ENCODE peak calls at places on chromosomes 2 and 18, in seven cellular contexts. H, I, D, B, J, K and O are unnamed samples.

GRCh38 chr2:223104336-223104735 is 52.3 kb downstream of the KCNE4 start:
- DNase-seq in J (no peak), K (no peak), I (peak; percentile 36), H (no peak), B (no peak), D (no peak), O (no peak)

GRCh38 chr2:406876-407275 is 119.0 kb upstream of the ALKAL2 start:
- DNase-seq in K (peak; percentile 9), H (no peak), D (no peak), I (no peak), B (peak; percentile 4), J (no peak), O (no peak)

GRCh38 chr2:70922591-70923234 is 13.0 kb upstream of the ATP6V1B1 start:
- DNase-seq in H (peak; percentile 3), B (peak; percentile 37), I (no peak), D (peak; percentile 22), K (no peak), J (no peak), O (no peak)

GRCh38 chr18:48635806-48636205 is 97.0 kb downstream of the CTIF start:
- DNase-seq in B (no peak), D (no peak), K (no peak), I (no peak), J (no peak), H (no peak), O (no peak)

GRCh38 chr2:169260846-169261245 is 101.5 kb downstream of the LRP2 start:
- DNase-seq in J (no peak), B (no peak), D (no peak), I (no peak), H (no peak), K (no peak), O (no peak)

GRCh38 chr2:241137276-241138190 is 11.7 kb downstream of the PASK start:
- DNase-seq in H (no peak), K (no peak), J (no peak), I (no peak), B (no peak), D (peak; percentile 48), O (no peak)

GRCh38 chr2:191638079-191638801 is 39.7 kb upstream of the NABP1 start:
- DNase-seq in D (no peak), I (no peak), J (peak; percentile 18), H (peak; percentile 33), K (no peak), B (no peak), O (no peak)

GRCh38 chr2:149648282-149649030 is 60.9 kb upstream of the MMADHC start:
- DNase-seq in D (no peak), K (no peak), B (no peak), H (peak; percentile 82), I (peak; percentile 93), J (peak; percentile 23), O (no peak)

GRCh38 chr2:39845460-39846146 is 66.5 kb upstream of the THUMPD2 start:
- DNase-seq in I (no peak), H (no peak), K (no peak), J (peak; percentile 90), B (no peak), D (no peak), O (no peak)

GRCh38 chr2:140916410-140916809 is 1214.4 kb downstream of the LRP1B start:
- DNase-seq in J (peak; percentile 11), K (no peak), I (no peak), H (no peak), D (no peak), B (no peak), O (no peak)

GRCh38 chr2:207448006-207448405 is 81.8 kb upstream of the CREB1 start:
- DNase-seq in D (no peak), B (no peak), K (no peak), J (no peak), I (no peak), H (no peak), O (no peak)

GRCh38 chr2:42545714-42546390 is 22.6 kb upstream of the MTA3 start:
- DNase-seq in B (peak; percentile 81), J (no peak), H (no peak), D (no peak), K (no peak), I (no peak), O (no peak)

GRCh38 chr2:12547771-12548170 is 169.0 kb upstream of the TRIB2 start:
- DNase-seq in B (peak; percentile 50), K (no peak), H (no peak), J (no peak), D (no peak), I (no peak), O (no peak)

GRCh38 chr2:126674075-126674744 is 18.3 kb downstream of the GYPC start:
- DNase-seq in B (no peak), H (no peak), K (no peak), I (no peak), J (no peak), D (no peak), O (no peak)

GRCh38 chr2:126886201-126886905 is 12.3 kb upstream of the TEX51 start:
- DNase-seq in H (peak; percentile 85), J (peak; percentile 53), D (peak; percentile 82), K (peak; percentile 54), B (peak; percentile 90), I (peak; percentile 12), O (peak; percentile 69)

GRCh38 chr18:77108001-77108692 is 24.4 kb downstream of the MBP start:
- DNase-seq in H (peak; percentile 37), B (no peak), I (peak; percentile 82), J (no peak), D (peak; percentile 54), K (peak; percentile 49), O (no peak)

GRCh38 chr2:27765621-27766286 is 5.8 kb upstream of the MRPL33 start:
- DNase-seq in B (no peak), I (no peak), J (no peak), H (no peak), D (peak; percentile 76), K (peak; percentile 69), O (no peak)

GRCh38 chr18:32891130-32891529 is 118.3 kb upstream of the KLHL14 start:
- DNase-seq in B (no peak), I (no peak), K (no peak), J (no peak), D (no peak), H (no peak), O (no peak)

GRCh38 chr18:32891797-32892196 is 119.0 kb upstream of the KLHL14 start:
- DNase-seq in K (no peak), D (no peak), J (no peak), H (no peak), I (no peak), B (no peak), O (no peak)

GRCh38 chr18:32896781-32897547 is 124.1 kb upstream of the KLHL14 start:
- DNase-seq in I (no peak), B (no peak), J (no peak), D (no peak), H (no peak), K (no peak), O (no peak)

GRCh38 chr18:32889620-32890593 is 117.1 kb upstream of the KLHL14 start:
- DNase-seq in J (no peak), K (no peak), I (no peak), H (no peak), D (no peak), B (peak; percentile 33), O (no peak)

DNA sequence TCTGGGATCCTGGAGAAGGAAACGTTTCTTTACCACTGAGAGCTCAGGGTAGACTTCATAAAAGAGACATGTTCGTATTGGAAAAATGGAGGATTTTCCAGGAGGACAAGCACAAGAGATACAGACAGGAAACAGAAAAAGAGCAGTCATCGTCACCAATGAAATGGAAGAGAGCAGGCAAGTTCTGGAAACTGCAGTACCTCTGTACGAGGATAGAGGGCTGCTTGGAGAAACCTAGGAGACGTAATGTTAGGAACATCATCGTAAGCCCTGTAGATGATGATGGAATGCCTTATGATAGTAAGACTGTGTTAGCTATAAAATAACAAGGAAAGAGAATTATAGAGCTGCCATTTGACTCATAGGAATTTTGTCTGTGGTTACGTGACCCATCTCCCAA is 121.1 kb upstream of the KLHL14 start:
- DNase-seq in H (no peak), D (no peak), I (no peak), K (no peak), B (no peak), J (no peak), O (no peak)
- TF ChIP-seq CTCF in H (no peak), D (no peak), I (peak; percentile 24), K (no peak), B (peak; percentile 61), J (no peak), O (peak; percentile 23)

DNA sequence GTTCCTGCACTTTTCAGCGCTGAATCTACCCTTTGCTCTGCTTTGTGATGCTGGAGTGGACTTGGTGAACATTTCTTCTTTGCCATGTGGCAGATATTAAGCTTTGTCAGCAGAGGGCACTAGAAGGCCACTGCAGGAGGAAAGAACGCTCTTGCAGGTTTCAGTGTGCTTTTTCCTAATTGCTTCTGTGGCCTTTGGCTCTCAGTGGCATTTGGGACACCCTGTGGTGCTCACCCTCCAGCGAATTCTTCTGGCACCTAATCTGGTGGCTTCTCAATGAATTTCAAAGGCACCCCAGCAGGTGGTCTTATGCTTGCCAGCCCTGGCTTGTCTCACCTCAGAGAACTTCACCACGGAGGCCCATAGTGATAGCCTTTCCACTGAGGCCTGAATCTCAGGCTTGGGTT is 146.7 kb downstream of the MYO3B start:
- DNase-seq in I (peak; percentile 50), J (peak; percentile 30), D (no peak), K (no peak), B (peak; percentile 84), H (peak; percentile 58), O (peak; percentile 15)
- TF ChIP-seq CTCF in I (peak; percentile 79), J (peak; percentile 69), D (peak; percentile 52), K (peak; percentile 46), B (peak; percentile 96), H (peak; percentile 73), O (peak; percentile 88)

GRCh38 chr2:237686659-237687136 is 59.3 kb downstream of the LRRFIP1 start:
- DNase-seq in D (no peak), I (no peak), J (no peak), K (no peak), B (peak; percentile 46), H (no peak), O (no peak)

GRCh38 chr2:237688081-237688480 is 60.7 kb downstream of the LRRFIP1 start:
- DNase-seq in J (no peak), H (no peak), I (no peak), K (no peak), B (no peak), D (no peak), O (no peak)

GRCh38 chr2:237682901-237683670 is 55.7 kb downstream of the LRRFIP1 start:
- DNase-seq in K (no peak), H (no peak), I (no peak), D (no peak), J (peak; percentile 37), B (no peak), O (no peak)

GRCh38 chr2:237687666-237688065 is 60.3 kb downstream of the LRRFIP1 start:
- DNase-seq in K (peak; percentile 83), H (peak; percentile 66), J (peak; percentile 79), D (peak; percentile 91), I (peak; percentile 98), B (no peak), O (no peak)

DNA sequence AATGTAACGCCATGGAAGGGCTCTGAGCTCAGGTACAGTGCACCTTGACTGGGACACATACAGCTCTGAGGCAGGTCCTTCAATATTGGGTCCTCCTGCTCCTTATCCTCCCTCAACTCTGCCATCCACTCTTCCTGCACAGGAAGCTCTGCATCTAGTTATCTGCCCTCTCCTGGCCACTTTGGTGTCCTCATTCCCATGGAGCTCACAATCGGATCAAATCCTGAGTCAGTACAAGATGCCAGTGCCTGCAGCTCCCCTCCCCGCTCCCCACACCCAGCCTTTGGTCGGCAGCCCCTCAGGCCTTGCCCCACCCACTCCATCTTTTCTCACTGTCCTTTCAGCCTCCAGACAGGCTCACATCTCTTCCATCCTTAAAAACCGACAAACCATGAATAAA is 58.0 kb downstream of the LRRFIP1 start:
- DNase-seq in H (no peak), D (no peak), J (no peak), B (peak; percentile 62), K (no peak), I (no peak), O (no peak)
- TF ChIP-seq CTCF in H (peak; percentile 9), D (peak; percentile 24), J (no peak), B (peak; percentile 52), K (no peak), I (peak; percentile 50), O (peak; percentile 23)

GRCh38 chr2:72198532-72199241 is 51.0 kb upstream of the CYP26B1 start:
- DNase-seq in J (peak; percentile 19), I (peak; percentile 59), D (no peak), B (no peak), K (no peak), H (no peak), O (no peak)
- TF ChIP-seq CTCF in J (no peak), I (peak; percentile 42), D (no peak), B (no peak), K (no peak), H (no peak), O (no peak)